ENCODE peak calls at places on chromosomes 4 and X, in nine cellular contexts. O is lower leg skin; E is nucleus accumbens; H is stimulated activated naive CD4-positive, alpha-beta T cell; Y is left ventricle myocardium inferior; W is NCI-H510A; V is nephron progenitor cell; D is neuronal stem cell; Q is fibroblast of mammary gland. L is an unnamed sample.

GRCh38 chr4:41594439-41594838 is 56.5 kb downstream of the LIMCH1 start:
- DNase-seq in Q (no peak), V (no peak), E (no peak), D (no peak), H (no peak), O (no peak), W (no peak), Y (peak), L (no peak)

GRCh38 chr4:74319506-74319905 is 11.2 kb downstream of the EPGN start:
- DNase-seq in W (no peak), O (no peak), V (no peak), E (no peak), Y (no peak), D (no peak), H (no peak), Q (no peak), L (no peak)

GRCh38 chr4:151004222-151004621 is 10.9 kb downstream of the LRBA start:
- DNase-seq in Q (peak), Y (no peak), O (no peak), E (no peak), W (no peak), H (no peak), D (no peak), V (no peak), L (no peak)

GRCh38 chrX:77450415-77450814 is 3.2 kb downstream of the FGF16 start:
- DNase-seq in Y (no peak), H (no peak), V (no peak), E (no peak), Q (no peak), D (no peak), W (no peak), O (no peak), L (no peak)

GRCh38 chrX:51891821-51892551 is 1.4 kb upstream of the MAGED1 start:
- DNase-seq in Q (peak), V (no peak), Y (peak), E (no peak), W (peak), O (peak), D (no peak), H (no peak), L (no peak)

GRCh38 chrX:36961590-36961989 is 46.6 kb upstream of the FAM47C start:
- DNase-seq in Q (no peak), O (no peak), H (no peak), Y (no peak), V (peak), W (peak), E (no peak), D (no peak), L (no peak)

GRCh38 chr4:144861471-144861870 is 215.5 kb downstream of the HHIP start:
- DNase-seq in H (no peak), Q (no peak), W (no peak), Y (no peak), V (no peak), O (no peak), E (no peak), D (no peak), L (no peak)

GRCh38 chr4:62191446-62191845 is 991.3 kb downstream of the ADGRL3 start:
- DNase-seq in Y (no peak), V (no peak), E (no peak), W (no peak), O (no peak), D (no peak), H (no peak), Q (no peak), L (no peak)

GRCh38 chrX:2502668-2503519 is 2.1 kb upstream of the DHRSX start:
- DNase-seq in Y (no peak), O (no peak), Q (peak), D (no peak), W (no peak), H (no peak), E (no peak), V (peak), L (no peak)

GRCh38 chr4:41058426-41058825 is 155.9 kb downstream of the APBB2 start:
- DNase-seq in Q (no peak), V (no peak), E (no peak), Y (no peak), O (no peak), D (no peak), H (no peak), W (no peak), L (no peak)

GRCh38 chr4:30094866-30095265 is 625.3 kb upstream of the PCDH7 start:
- DNase-seq in O (no peak), E (no peak), H (no peak), Y (no peak), Q (peak), V (no peak), W (no peak), D (no peak), L (no peak)

GRCh38 chr4:176256921-176257320 is 12.1 kb downstream of the ASB5 start:
- DNase-seq in Y (no peak), W (no peak), O (no peak), V (no peak), Q (no peak), D (peak), H (no peak), E (no peak), L (no peak)

GRCh38 chrX:115233497-115234219 is at the start of gene LRCH2:
- DNase-seq in Q (peak), H (no peak), V (peak), D (peak), W (peak), Y (peak), E (peak), O (no peak), L (peak)

GRCh38 chr4:150237110-150237852 is 159.0 kb downstream of the DCLK2 start:
- DNase-seq in E (no peak), D (no peak), O (no peak), Q (peak), V (no peak), W (no peak), Y (no peak), H (no peak), L (no peak)

GRCh38 chr4:161581262-161581661 is 582.5 kb downstream of the FSTL5 start:
- DNase-seq in E (no peak), V (no peak), D (no peak), W (no peak), Q (no peak), H (no peak), Y (no peak), O (no peak), L (no peak)

GRCh38 chr4:3442959-3443749 is 1.4 kb downstream of the HGFAC start:
- DNase-seq in D (peak), E (no peak), V (peak), Q (peak), W (no peak), O (no peak), H (peak), Y (no peak), L (no peak)

GRCh38 chrX:49958727-49959126 is 36.3 kb downstream of the CLCN5 start:
- DNase-seq in D (no peak), E (no peak), Y (no peak), W (no peak), V (no peak), O (no peak), H (no peak), Q (no peak), L (peak)

GRCh38 chr4:102247041-102247440 is 98.2 kb downstream of the SLC39A8 start:
- DNase-seq in E (no peak), O (no peak), H (no peak), W (no peak), Y (no peak), D (no peak), V (no peak), Q (peak), L (no peak)

GRCh38 chr4:176274441-176274840 is 5.4 kb upstream of the ASB5 start:
- DNase-seq in V (no peak), Y (no peak), D (no peak), H (no peak), Q (peak), W (no peak), E (no peak), O (no peak), L (no peak)

GRCh38 chrX:133723930-133724329 is 261.5 kb downstream of the GPC3 start:
- DNase-seq in D (no peak), E (no peak), Y (no peak), V (no peak), W (no peak), O (no peak), Q (no peak), H (no peak), L (no peak)

GRCh38 chr4:159950707-159951106 is 847.8 kb downstream of the RAPGEF2 start:
- DNase-seq in D (no peak), V (no peak), Y (no peak), E (no peak), W (no peak), Q (no peak), H (no peak), O (no peak), L (no peak)

GRCh38 chrX:124362072-124362471 is 15.7 kb downstream of the SH2D1A start:
- DNase-seq in E (no peak), O (no peak), D (no peak), W (no peak), V (no peak), H (no peak), Y (no peak), Q (no peak), L (no peak)

GRCh38 chr4:11904117-11904535 is 475.4 kb upstream of the HS3ST1 start:
- DNase-seq in E (no peak), H (no peak), Y (peak), Q (peak), O (no peak), D (no peak), V (no peak), W (no peak), L (no peak)

GRCh38 chrX:34656842-34657780 is at the start of gene TMEM47:
- DNase-seq in V (peak), E (peak), H (no peak), Y (peak), W (peak), D (peak), O (peak), Q (peak), L (peak)

GRCh38 chrX:24577091-24577490 is 70.1 kb downstream of the PCYT1B start:
- DNase-seq in E (no peak), H (no peak), W (no peak), Y (no peak), D (no peak), V (no peak), O (no peak), Q (no peak), L (no peak)

GRCh38 chr4:186699298-186699697 is 24.4 kb downstream of the FAT1 start:
- DNase-seq in D (no peak), Y (no peak), Q (no peak), W (peak), H (no peak), O (no peak), V (no peak), E (no peak), L (no peak)

GRCh38 chr4:100981447-100982204 is 365.7 kb downstream of the PPP3CA start:
- DNase-seq in D (no peak), O (no peak), W (no peak), H (no peak), Q (peak), Y (no peak), V (no peak), E (no peak), L (no peak)

GRCh38 chr4:145719752-145720624 is 40.0 kb downstream of the C4orf51 start:
- DNase-seq in O (no peak), Y (no peak), W (no peak), Q (no peak), H (no peak), E (no peak), D (no peak), V (no peak), L (no peak)

GRCh38 chrX:24259544-24260240 is 54.2 kb downstream of the SUPT20HL2 start:
- DNase-seq in O (peak), V (peak), Q (peak), E (no peak), Y (no peak), H (no peak), W (no peak), D (no peak), L (no peak)

GRCh38 chrX:104987063-104987462 is 233.4 kb downstream of the TEX13A start:
- DNase-seq in O (no peak), E (no peak), H (no peak), Y (no peak), D (no peak), V (no peak), W (no peak), Q (peak), L (no peak)

GRCh38 chr4:109915385-109916002 is 2.8 kb downstream of the EGF start:
- DNase-seq in Y (no peak), O (no peak), D (no peak), Q (no peak), E (no peak), V (no peak), W (no peak), H (no peak), L (no peak)

GRCh38 chr4:151671541-151672059 is 89.2 kb downstream of the GATB start:
- DNase-seq in O (no peak), V (peak), Y (no peak), W (no peak), E (no peak), H (no peak), D (no peak), Q (no peak), L (no peak)

GRCh38 chr4:168076989-168077725 is 15.2 kb upstream of the ANXA10 start:
- DNase-seq in D (peak), Y (no peak), O (peak), Q (peak), W (no peak), H (no peak), V (peak), E (peak), L (peak)

GRCh38 chr4:1010522-1011021 is 854 bp upstream of the FGFRL1 start:
- DNase-seq in D (no peak), Q (peak), V (no peak), W (no peak), E (no peak), H (peak), Y (peak), O (peak), L (no peak)

GRCh38 chr4:187387709-187388108 is 607.9 kb upstream of the ZFP42 start:
- DNase-seq in Q (no peak), Y (no peak), H (no peak), W (no peak), O (no peak), D (no peak), V (no peak), E (no peak), L (no peak)

GRCh38 chr4:98939892-98940298 is 11.0 kb upstream of the EIF4E start:
- DNase-seq in Y (no peak), H (no peak), E (no peak), W (no peak), Q (peak), O (no peak), D (peak), V (peak), L (no peak)

L was measured in caudate nucleus.